ENCODE peak calls at places on chromosome 13, in ten cellular contexts. R, P, D, Z, Y, C, O, V, W and H are unnamed samples.
A peak's percentile ranks its signal among the peaks of the same experiment; 100 is the strongest.

GRCh38 chr13:86185636-86186035 is 386.4 kb upstream of the SLITRK6 start:
- DNase-seq in O (no peak), R (no peak), Y (no peak), P (no peak), V (no peak), Z (no peak), D (no peak), W (no peak), C (no peak), H (no peak)

GRCh38 chr13:41670873-41671443 is 213.6 kb downstream of the RGCC start:
- DNase-seq in Z (no peak), R (no peak), D (no peak), Y (no peak), V (no peak), W (no peak), O (no peak), P (no peak), C (no peak), H (no peak)

GRCh38 chr13:42478531-42479156 is 95.3 kb upstream of the TNFSF11 start:
- DNase-seq in V (no peak), D (no peak), Z (no peak), W (no peak), Y (peak; percentile 53), O (no peak), P (no peak), R (no peak), C (no peak), H (no peak)

GRCh38 chr13:112136095-112136494 is 69.1 kb downstream of the SOX1 start:
- DNase-seq in W (no peak), R (no peak), Z (no peak), V (no peak), Y (no peak), P (peak; percentile 29), C (no peak), D (no peak), O (no peak), H (no peak)

GRCh38 chr13:99228737-99229691 is 28.4 kb downstream of the UBAC2 start:
- DNase-seq in P (no peak), D (no peak), Y (peak; percentile 19), W (no peak), C (peak; percentile 49), V (no peak), Z (peak; percentile 92), R (peak; percentile 56), O (peak; percentile 91), H (no peak)

GRCh38 chr13:26133286-26133685 is 81.5 kb upstream of the SHISA2 start:
- DNase-seq in O (no peak), P (no peak), V (no peak), D (no peak), W (no peak), R (no peak), C (no peak), Y (no peak), Z (no peak), H (no peak)

GRCh38 chr13:33194820-33195692 is 90.5 kb downstream of the STARD13 start:
- DNase-seq in W (peak; percentile 82), Z (peak; percentile 82), C (peak; percentile 79), Y (peak; percentile 93), D (no peak), O (no peak), V (no peak), R (peak; percentile 84), P (no peak), H (no peak)

GRCh38 chr13:108176685-108177274 is 38.6 kb downstream of the LIG4 start:
- DNase-seq in P (no peak), C (no peak), Z (no peak), V (no peak), Y (peak; percentile 23), W (no peak), O (no peak), D (peak; percentile 74), R (no peak), H (peak; percentile 58)

GRCh38 chr13:46184277-46184699 is 2.3 kb upstream of the LCP1 start:
- DNase-seq in Y (peak; percentile 11), V (peak; percentile 13), O (peak; percentile 72), P (no peak), W (no peak), Z (no peak), C (no peak), R (peak; percentile 64), D (peak; percentile 72), H (peak; percentile 54)

GRCh38 chr13:75305057-75305456 is 176.9 kb downstream of the TBC1D4 start:
- DNase-seq in R (no peak), O (no peak), C (no peak), W (no peak), V (no peak), Z (no peak), D (no peak), P (no peak), Y (no peak), H (no peak)

GRCh38 chr13:41827507-41828213 is 133.2 kb downstream of the VWA8 start:
- DNase-seq in Y (peak; percentile 95), C (peak; percentile 75), P (peak; percentile 66), W (peak; percentile 50), V (no peak), D (no peak), R (no peak), Z (peak; percentile 92), O (no peak), H (no peak)

GRCh38 chr13:41900918-41901317 is 60.0 kb downstream of the VWA8 start:
- DNase-seq in V (no peak), D (no peak), C (no peak), Z (no peak), R (no peak), P (no peak), O (no peak), Y (peak; percentile 25), W (no peak), H (no peak)

GRCh38 chr13:38419312-38419873 is 69.7 kb downstream of the UFM1 start:
- DNase-seq in V (no peak), Y (no peak), R (peak; percentile 27), W (no peak), D (no peak), P (no peak), C (no peak), O (peak; percentile 61), Z (no peak), H (no peak)

GRCh38 chr13:110217811-110218210 is 89.1 kb downstream of the COL4A1 start:
- DNase-seq in Z (no peak), C (no peak), D (no peak), R (no peak), V (no peak), Y (no peak), P (no peak), W (no peak), O (no peak), H (no peak)

GRCh38 chr13:67829641-67830040 is 599.5 kb upstream of the PCDH9 start:
- DNase-seq in P (no peak), C (no peak), Z (no peak), O (no peak), D (no peak), V (no peak), R (no peak), Y (no peak), W (no peak), H (no peak)

GRCh38 chr13:42970824-42971669 is 21.0 kb downstream of the EPSTI1 start:
- DNase-seq in Z (peak; percentile 49), V (no peak), C (no peak), D (peak; percentile 41), W (no peak), P (no peak), Y (peak; percentile 62), O (peak; percentile 53), R (no peak), H (peak; percentile 30)

DNA sequence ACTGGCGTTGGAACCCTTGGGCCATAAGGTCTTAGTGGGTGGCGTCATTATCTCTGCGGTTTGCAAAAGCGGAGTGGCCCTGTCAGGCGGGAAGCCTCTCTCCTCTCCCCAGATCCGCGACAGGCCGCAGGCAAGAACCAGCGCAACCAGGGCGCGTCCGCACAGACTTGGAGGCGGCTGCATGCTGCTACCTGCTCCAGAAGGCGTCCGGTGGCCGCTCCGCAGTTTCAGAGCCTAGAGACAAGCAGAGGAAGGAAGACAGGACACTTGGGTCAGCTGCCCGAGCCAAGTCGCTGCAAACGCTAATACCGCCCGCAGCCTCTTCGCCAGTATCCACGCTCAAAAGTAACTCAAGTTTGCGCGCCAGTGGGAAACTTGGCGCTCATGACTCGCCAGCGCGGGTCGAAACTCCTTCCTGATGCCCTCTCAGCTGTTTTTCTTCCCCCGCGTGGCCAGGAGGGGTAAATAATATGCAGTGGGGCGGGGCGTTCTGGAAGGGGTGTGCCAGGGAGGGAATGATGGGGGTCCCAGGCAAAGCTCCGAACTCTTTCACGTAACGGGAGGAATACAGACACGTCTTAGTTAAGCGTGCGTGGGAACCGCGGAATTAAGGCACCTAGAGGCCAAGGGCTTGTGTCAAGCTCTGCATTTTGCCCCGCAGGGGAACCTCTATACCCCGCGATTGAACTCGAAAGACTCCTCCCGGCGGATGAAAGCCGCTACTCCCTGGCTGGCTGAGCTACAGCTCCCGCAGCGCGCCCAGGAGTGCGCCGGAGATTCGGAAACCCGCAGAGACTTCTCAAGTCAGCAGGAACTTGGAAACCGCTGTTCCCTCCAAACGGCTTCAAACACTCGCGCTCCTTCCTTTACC is at the start of gene EDNRB:
- DNase-seq in D (peak; percentile 65), W (no peak), Z (peak; percentile 11), O (no peak), P (no peak), R (no peak), V (peak; percentile 29), C (no peak), Y (peak; percentile 43), H (peak; percentile 43)
- TF ChIP-seq CTCF in D (no peak), W (peak; percentile 27), Z (peak; percentile 17), O (no peak), P (no peak), R (peak; percentile 11), V (no peak), C (peak; percentile 24), Y (peak; percentile 7), H (no peak)

GRCh38 chr13:78169386-78169785 is 250.8 kb upstream of the EDNRB start:
- DNase-seq in D (no peak), C (no peak), O (no peak), Y (no peak), W (no peak), P (no peak), R (no peak), Z (no peak), V (no peak), H (no peak)
- TF ChIP-seq CTCF in D (no peak), C (no peak), O (no peak), Y (no peak), W (no peak), P (no peak), R (no peak), Z (no peak), V (no peak), H (no peak)

DNA sequence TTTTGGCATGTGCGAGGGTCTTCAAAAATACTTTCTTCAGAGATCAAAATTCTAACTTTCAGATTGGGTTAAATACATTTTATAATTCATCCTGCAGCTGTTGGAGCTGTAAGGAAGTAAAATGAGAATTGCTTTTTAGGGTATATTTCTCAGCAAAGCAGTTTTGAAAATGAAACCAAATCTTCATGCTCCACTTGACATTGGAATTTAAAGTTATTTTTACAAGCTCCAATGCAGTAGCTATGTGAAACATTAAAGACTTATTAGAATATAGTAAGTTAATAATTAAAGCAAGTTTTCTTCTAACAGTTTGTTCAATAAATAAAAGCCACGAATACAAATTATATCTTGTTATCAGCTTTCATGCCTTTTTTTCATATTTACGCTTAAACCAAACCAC is 12.2 kb upstream of the MICU2 start:
- DNase-seq in R (no peak), O (no peak), Y (no peak), Z (no peak), P (no peak), C (no peak), D (no peak), W (no peak), V (no peak), H (no peak)
- TF ChIP-seq CTCF in R (no peak), O (no peak), Y (no peak), Z (no peak), P (no peak), C (no peak), D (no peak), W (no peak), V (no peak), H (no peak)

GRCh38 chr13:52850396-52851152 is 2.1 kb upstream of the PCDH8 start:
- DNase-seq in V (peak; percentile 72), O (peak; percentile 74), R (peak; percentile 75), P (peak; percentile 71), Y (peak; percentile 34), W (peak; percentile 11), Z (peak; percentile 48), C (no peak), D (peak; percentile 94), H (peak; percentile 79)
- TF ChIP-seq CTCF in V (peak; percentile 70), O (peak; percentile 12), R (peak; percentile 40), P (no peak), Y (no peak), W (peak; percentile 10), Z (peak; percentile 17), C (no peak), D (peak; percentile 88), H (peak; percentile 84)